ENCODE peak calls at places on chromosomes 4 and X, in eight cellular contexts. F, A, I, K, J, B, N and Z are unnamed samples.

GRCh38 chr4:153963216-153963615 is 174.3 kb upstream of the SFRP2 start:
- DNase-seq in F (no peak), A (no peak), I (no peak), K (no peak), J (no peak), B (no peak), N (no peak), Z (no peak)

GRCh38 chrX:68721991-68722860 is 74.8 kb downstream of the STARD8 start:
- DNase-seq in F (no peak), A (no peak), I (no peak), K (no peak), J (no peak), B (no peak), N (no peak), Z (no peak)

GRCh38 chr4:24471623-24472510 is 112.5 kb downstream of the DHX15 start:
- DNase-seq in F (peak; percentile 25), A (peak; percentile 3), I (no peak), K (no peak), J (peak; percentile 42), B (peak; percentile 26), N (no peak), Z (peak; percentile 39)

GRCh38 chrX:136608295-136608933 is 39.5 kb upstream of the CD40LG start:
- DNase-seq in F (no peak), A (peak; percentile 32), I (peak; percentile 9), K (peak; percentile 18), J (peak; percentile 49), B (peak; percentile 20), N (peak; percentile 46), Z (peak; percentile 4)

GRCh38 chr4:142331132-142331531 is 515.0 kb downstream of the INPP4B start:
- DNase-seq in F (no peak), A (no peak), I (peak; percentile 11), K (no peak), J (peak; percentile 25), B (no peak), N (no peak), Z (peak; percentile 15)

GRCh38 chrX:118552501-118552900 is 56.9 kb downstream of the DOCK11 start:
- DNase-seq in F (no peak), A (peak; percentile 63), I (peak; percentile 11), K (no peak), J (no peak), B (no peak), N (peak; percentile 48), Z (peak; percentile 55)

GRCh38 chrX:10360121-10360520 is 203.3 kb downstream of the CLCN4 start:
- DNase-seq in F (no peak), A (no peak), I (no peak), K (no peak), J (peak; percentile 41), B (no peak), N (no peak), Z (no peak)

GRCh38 chrX:30283456-30284200 is 25.6 kb downstream of the NR0B1 start:
- DNase-seq in F (no peak), A (peak; percentile 93), I (peak; percentile 89), K (no peak), J (no peak), B (no peak), N (no peak), Z (no peak)

GRCh38 chr4:16757080-16757521 is 141.3 kb downstream of the LDB2 start:
- DNase-seq in F (no peak), A (no peak), I (no peak), K (no peak), J (no peak), B (no peak), N (no peak), Z (peak; percentile 38)

GRCh38 chrX:122504026-122504425 is 680.1 kb upstream of the GRIA3 start:
- DNase-seq in F (no peak), A (no peak), I (no peak), K (no peak), J (no peak), B (no peak), N (no peak), Z (no peak)

GRCh38 chrX:123949846-123950245 is 11.7 kb upstream of the STAG2 start:
- DNase-seq in F (no peak), A (no peak), I (no peak), K (no peak), J (no peak), B (no peak), N (no peak), Z (no peak)

GRCh38 chr4:137390141-137390540 is 142.2 kb downstream of the PCDH18 start:
- DNase-seq in F (no peak), A (no peak), I (no peak), K (no peak), J (no peak), B (no peak), N (no peak), Z (no peak)

GRCh38 chr4:80180743-80181142 is 16.6 kb upstream of the PRDM8 start:
- DNase-seq in F (no peak), A (no peak), I (no peak), K (no peak), J (no peak), B (no peak), N (no peak), Z (no peak)

GRCh38 chr4:156790866-156791265 is 180.7 kb downstream of the PDGFC start:
- DNase-seq in F (no peak), A (no peak), I (peak; percentile 85), K (no peak), J (peak; percentile 15), B (no peak), N (no peak), Z (peak; percentile 78)

GRCh38 chrX:32576885-32577284 is 634.5 kb downstream of the DMD start:
- DNase-seq in F (no peak), A (no peak), I (no peak), K (no peak), J (no peak), B (no peak), N (no peak), Z (no peak)

GRCh38 chrX:13220916-13221315 is 98.9 kb downstream of the ATXN3L start:
- DNase-seq in F (no peak), A (no peak), I (peak; percentile 60), K (no peak), J (no peak), B (no peak), N (no peak), Z (peak; percentile 44)

GRCh38 chrX:26334232-26334631 is 118.3 kb downstream of the MAGEB5 start:
- DNase-seq in F (no peak), A (no peak), I (no peak), K (no peak), J (no peak), B (no peak), N (no peak), Z (no peak)

GRCh38 chrX:9730078-9730477 is 35.6 kb downstream of the GPR143 start:
- DNase-seq in F (no peak), A (no peak), I (no peak), K (no peak), J (no peak), B (no peak), N (no peak), Z (no peak)

GRCh38 chr4:106358899-106359298 is 9.7 kb downstream of the GIMD1 start:
- DNase-seq in F (no peak), A (no peak), I (no peak), K (no peak), J (no peak), B (no peak), N (no peak), Z (no peak)